ENCODE peak calls at places on chromosomes 7 and 10, in ten cellular contexts. X is endodermal cell, U is kidney, V is right atrium auricular region, F is AG10803, W is brain microvascular endothelial cell, G is AG04450, M is lower leg skin, P is A549, R is pancreas. K is an unnamed sample.

GRCh38 chr7:105806592-105807266 is 69.7 kb downstream of the ATXN7L1 start:
- DNase-seq in F (peak; percentile 52), R (no peak), P (peak; percentile 73), X (no peak), W (peak; percentile 74), M (no peak), G (no peak), V (no peak), U (no peak), K (no peak)

GRCh38 chr7:32559480-32559879 is 64.2 kb downstream of the AVL9 start:
- DNase-seq in R (no peak), G (no peak), V (no peak), F (no peak), W (no peak), M (no peak), U (no peak), P (no peak), X (no peak), K (no peak)

GRCh38 chr10:1024103-1024502 is 1.6 kb downstream of the IDI2 start:
- DNase-seq in R (no peak), U (no peak), P (no peak), V (no peak), M (no peak), F (no peak), X (peak; percentile 33), G (no peak), W (no peak), K (no peak)

GRCh38 chr7:65339257-65339656 is 34.4 kb upstream of the ZNF92 start:
- DNase-seq in X (no peak), F (no peak), M (no peak), P (no peak), U (no peak), R (no peak), G (no peak), W (no peak), V (no peak), K (no peak)

GRCh38 chr10:113037222-113037621 is 87.2 kb downstream of the TCF7L2 start:
- DNase-seq in U (no peak), V (no peak), X (no peak), G (no peak), F (no peak), M (peak; percentile 57), R (no peak), W (no peak), P (no peak), K (no peak)

GRCh38 chr7:141737118-141737835 is 881 bp upstream of the SSBP1 start:
- DNase-seq in P (no peak), U (no peak), R (peak; percentile 4), F (peak; percentile 12), M (no peak), X (no peak), W (no peak), G (no peak), V (no peak), K (no peak)

GRCh38 chr10:92990615-92991014 is 70.0 kb upstream of the CYP26C1 start:
- DNase-seq in M (no peak), W (peak; percentile 31), R (no peak), P (no peak), X (no peak), V (no peak), U (no peak), G (no peak), F (no peak), K (no peak)

GRCh38 chr10:77461636-77462296 is 175.8 kb downstream of the KCNMA1 start:
- DNase-seq in M (no peak), X (no peak), R (no peak), P (no peak), W (no peak), G (no peak), U (no peak), F (no peak), V (no peak), K (no peak)

GRCh38 chr10:14701466-14701865 is 73.2 kb downstream of the FAM107B start:
- DNase-seq in F (no peak), W (no peak), M (no peak), V (no peak), R (no peak), X (no peak), G (no peak), P (no peak), U (no peak), K (no peak)

GRCh38 chr10:8379906-8380832 is 325.7 kb downstream of the GATA3 start:
- DNase-seq in R (no peak), V (no peak), P (no peak), W (no peak), G (no peak), X (no peak), M (no peak), F (no peak), U (no peak), K (no peak)

GRCh38 chr10:120456626-120457430 is at the start of gene PLPP4:
- DNase-seq in M (no peak), U (peak; percentile 71), F (no peak), G (no peak), P (no peak), V (no peak), W (peak; percentile 12), R (peak; percentile 11), X (peak; percentile 81), K (no peak)

GRCh38 chr10:120456143-120456625 is 843 bp upstream of the PLPP4 start:
- DNase-seq in M (no peak), X (peak; percentile 75), R (no peak), G (no peak), P (no peak), F (no peak), W (no peak), V (no peak), U (no peak), K (no peak)

GRCh38 chr10:120458432-120458831 is 1.4 kb downstream of the PLPP4 start:
- DNase-seq in V (no peak), P (no peak), G (no peak), R (no peak), U (no peak), W (no peak), F (no peak), X (no peak), M (no peak), K (no peak)

GRCh38 chr10:120459185-120459584 is 2.2 kb downstream of the PLPP4 start:
- DNase-seq in X (no peak), V (no peak), W (no peak), G (no peak), P (no peak), U (no peak), M (no peak), F (no peak), R (peak; percentile 9), K (no peak)

DNA sequence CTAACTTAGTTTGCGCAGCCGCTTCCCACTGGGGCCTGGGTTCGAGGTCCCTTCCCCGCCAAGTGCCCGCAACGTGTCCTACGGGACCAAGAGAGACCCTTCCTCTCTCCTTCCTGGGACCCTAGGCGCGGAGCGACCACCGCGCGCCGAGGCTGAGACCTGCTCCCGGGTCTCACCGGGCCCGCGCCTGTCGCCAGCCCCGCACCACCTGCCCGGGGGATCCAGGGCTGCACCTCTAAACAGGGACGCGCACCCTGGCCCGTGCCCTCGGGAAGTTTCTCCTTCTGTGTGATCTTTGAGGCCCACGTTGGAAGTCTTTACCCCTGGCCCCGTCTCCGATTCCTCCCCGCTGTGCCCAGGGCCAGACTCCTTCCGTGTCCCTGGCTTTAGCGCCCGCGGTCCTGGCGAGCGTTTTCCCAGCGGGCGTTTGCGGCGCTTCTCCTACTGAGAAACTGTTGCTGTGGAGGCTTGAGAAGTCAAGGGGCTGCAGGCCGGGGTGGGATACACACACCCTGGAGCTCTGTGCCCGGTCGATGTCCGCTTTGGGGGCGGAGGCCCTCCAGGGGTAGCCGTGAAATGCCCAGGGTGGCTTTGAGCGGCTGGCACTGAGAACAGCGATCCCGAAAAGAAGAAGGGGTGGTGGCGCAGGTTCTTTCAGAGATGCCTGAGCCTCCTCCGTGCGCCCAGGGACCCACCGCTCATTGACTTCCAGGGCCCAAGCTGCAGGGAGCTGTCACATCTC is 575 bp downstream of the PLPP4 start:
- DNase-seq in X (peak; percentile 69), V (no peak), F (no peak), M (no peak), U (no peak), P (no peak), R (no peak), W (no peak), G (no peak), K (no peak)
- H3K4me3 ChIP-seq in X (peak overlapping the region; percentile 79), V (peak overlapping the region; percentile 19), F (peak overlapping the region; percentile 78), M (no peak overlapping the region), U (peak overlapping the region; percentile 53), P (peak overlapping the region; percentile 42), R (peak overlapping the region; percentile 41), W (peak overlapping the region; percentile 72), G (no peak overlapping the region), K (peak overlapping the region; percentile 62)

GRCh38 chr7:97499204-97499603 is 232.7 kb upstream of the TAC1 start:
- DNase-seq in V (no peak), U (no peak), X (peak; percentile 78), F (peak; percentile 3), M (no peak), P (peak; percentile 21), G (no peak), W (peak; percentile 1), R (peak; percentile 11), K (no peak)
- TF ChIP-seq CTCF in V (peak; percentile 56), U (peak; percentile 48), X (peak; percentile 80), F (no peak), M (no peak), P (peak; percentile 41), G (no peak), W (peak; percentile 19), R (peak; percentile 44), K (peak; percentile 24)

DNA sequence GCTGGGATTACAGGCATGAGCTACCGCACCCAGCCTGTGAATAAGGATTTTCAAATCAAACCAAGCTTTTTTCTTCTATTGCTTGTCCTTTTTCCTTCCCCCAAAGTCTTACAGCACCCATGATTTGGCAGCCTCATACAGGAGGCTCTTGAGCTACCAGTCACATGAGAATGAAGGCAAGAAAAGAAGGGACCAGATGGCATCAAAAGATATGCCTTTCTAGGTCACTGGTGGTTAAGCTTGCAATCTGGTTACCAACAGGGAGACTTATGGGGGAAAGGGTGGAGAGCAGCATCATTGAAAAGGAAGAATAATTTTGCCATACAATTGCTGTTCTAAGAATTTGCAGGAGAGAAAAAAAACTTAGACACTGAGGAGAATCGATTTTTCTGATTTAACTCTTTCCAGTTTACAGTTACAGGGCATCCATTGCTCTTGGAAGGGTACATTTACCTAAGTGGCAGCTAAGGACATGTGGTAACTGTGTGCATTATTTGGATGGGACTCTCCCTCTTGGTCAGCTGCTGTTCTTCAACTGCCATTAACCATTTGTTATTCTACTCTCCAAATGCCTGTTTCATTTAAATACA is 29.5 kb downstream of the SMNDC1 start:
- DNase-seq in M (no peak), X (no peak), P (no peak), V (no peak), G (no peak), U (no peak), F (no peak), R (no peak), W (no peak), K (no peak)
- H3K4me3 ChIP-seq in M (no peak overlapping the region), X (no peak overlapping the region), P (no peak overlapping the region), V (no peak overlapping the region), G (no peak overlapping the region), U (no peak overlapping the region), F (no peak overlapping the region), R (no peak overlapping the region), W (no peak overlapping the region), K (no peak overlapping the region)

DNA sequence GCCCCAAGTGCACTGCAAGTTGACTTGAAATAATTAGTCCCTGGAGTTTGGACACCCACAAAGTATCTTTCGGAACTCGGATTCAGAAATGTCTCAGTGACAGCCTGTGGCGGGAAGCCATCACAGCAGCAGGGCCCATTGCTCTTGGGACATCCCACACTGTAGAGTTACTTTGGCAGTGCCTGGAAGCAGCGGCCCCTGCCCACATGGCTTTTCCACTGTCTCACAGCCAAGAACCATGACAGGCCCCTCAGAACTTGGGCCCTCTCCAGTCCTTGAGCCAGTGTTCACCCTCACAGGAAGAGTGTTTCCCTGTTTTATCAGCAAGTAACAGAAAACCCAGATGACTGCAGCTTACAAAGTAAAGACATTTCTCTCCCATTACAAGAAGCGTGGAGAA is 477.0 kb upstream of the GALNT17 start:
- DNase-seq in W (no peak), F (no peak), P (no peak), G (no peak), X (no peak), V (no peak), U (no peak), R (no peak), M (no peak), K (no peak)
- TF ChIP-seq CTCF in W (no peak), F (no peak), P (no peak), G (no peak), X (no peak), V (no peak), U (no peak), R (no peak), M (no peak), K (no peak)

K was measured in AG09309.